ENCODE peak calls at places on chromosomes 12 and 14, in four cellular contexts. O is adrenal gland, D is pancreas, W is heart left ventricle. Z is an unnamed sample.

GRCh38 chr12:65756956-65757511 is 67.2 kb upstream of the HMGA2 start:
- DNase-seq in O (no peak), D (no peak), W (no peak), Z (peak)

GRCh38 chr12:84763112-84763511 is 149.5 kb downstream of the SLC6A15 start:
- DNase-seq in O (no peak), D (no peak), W (no peak), Z (no peak)

GRCh38 chr14:45065540-45065939 is 18.4 kb upstream of the PRPF39 start:
- DNase-seq in O (no peak), D (no peak), W (no peak), Z (no peak)

GRCh38 chr14:53151867-53152626 is 1.1 kb downstream of the DDHD1 start:
- DNase-seq in O (peak), D (peak), W (peak), Z (peak)

GRCh38 chr12:107356937-107357295 is 263.6 kb upstream of the CRY1 start:
- DNase-seq in O (no peak), D (no peak), W (no peak), Z (no peak)

GRCh38 chr14:99038401-99038800 is 233.6 kb downstream of the BCL11B start:
- DNase-seq in O (no peak), D (no peak), W (no peak), Z (no peak)

GRCh38 chr12:91138337-91138905 is 27.1 kb upstream of the LUM start:
- DNase-seq in O (no peak), D (no peak), W (peak), Z (peak)

GRCh38 chr14:99753225-99754140 is 39.7 kb upstream of the EML1 start:
- DNase-seq in O (no peak), D (no peak), W (no peak), Z (no peak)

GRCh38 chr14:103336191-103336590 is 2.2 kb downstream of the EIF5 start:
- DNase-seq in O (no peak), D (no peak), W (no peak), Z (no peak)

GRCh38 chr12:68565391-68565903 is 45.3 kb upstream of the RAP1B start:
- DNase-seq in O (no peak), D (no peak), W (no peak), Z (no peak)

GRCh38 chr14:34052658-34053014 is 101.8 kb upstream of the EGLN3 start:
- DNase-seq in O (no peak), D (no peak), W (no peak), Z (peak)

GRCh38 chr12:68497702-68498101 is 113.0 kb upstream of the RAP1B start:
- DNase-seq in O (no peak), D (no peak), W (no peak), Z (peak)

GRCh38 chr12:32273712-32274111 is 125.6 kb upstream of the FGD4 start:
- DNase-seq in O (no peak), D (no peak), W (no peak), Z (no peak)

GRCh38 chr14:50040401-50040775 is 76.0 kb downstream of the VCPKMT start:
- DNase-seq in O (no peak), D (no peak), W (no peak), Z (peak)

GRCh38 chr12:50620975-50621360 is 116.2 kb downstream of the DIP2B start:
- DNase-seq in O (no peak), D (no peak), W (no peak), Z (no peak)

GRCh38 chr14:35158951-35159653 is 36.8 kb downstream of the PRORP start:
- DNase-seq in O (no peak), D (no peak), W (no peak), Z (no peak)

GRCh38 chr12:53538209-53538689 is 31.0 kb upstream of the NPFF start:
- DNase-seq in O (peak), D (peak), W (no peak), Z (no peak)

GRCh38 chr12:51744235-51744634 is 104.3 kb downstream of the FIGNL2 start:
- DNase-seq in O (no peak), D (no peak), W (no peak), Z (no peak)

GRCh38 chr12:116592731-116593130 is 33.5 kb downstream of the MAP1LC3B2 start:
- DNase-seq in O (no peak), D (no peak), W (no peak), Z (no peak)

GRCh38 chr12:68290126-68290525 is 36.7 kb upstream of the IL22 start:
- DNase-seq in O (no peak), D (no peak), W (no peak), Z (peak)

GRCh38 chr12:27436768-27437167 is 9.8 kb upstream of the SMCO2 start:
- DNase-seq in O (no peak), D (no peak), W (no peak), Z (no peak)

GRCh38 chr12:38664661-38665269 is 240.6 kb downstream of the CPNE8 start:
- DNase-seq in O (peak), D (no peak), W (no peak), Z (no peak)

GRCh38 chr14:55807992-55808391 is 228.0 kb downstream of the KTN1 start:
- DNase-seq in O (no peak), D (no peak), W (no peak), Z (no peak)

GRCh38 chr12:121159467-121160307 is 27.0 kb downstream of the P2RX7 start:
- DNase-seq in O (no peak), D (no peak), W (no peak), Z (peak)

GRCh38 chr14:104741108-104741802 is 11.7 kb upstream of the SIVA1 start:
- DNase-seq in O (peak), D (no peak), W (peak), Z (no peak)

GRCh38 chr12:29743801-29744200 is 39.9 kb downstream of the TMTC1 start:
- DNase-seq in O (no peak), D (no peak), W (no peak), Z (peak)

GRCh38 chr12:103864710-103865109 is 23.7 kb upstream of the NT5DC3 start:
- DNase-seq in O (no peak), D (no peak), W (no peak), Z (no peak)

GRCh38 chr14:42664185-42664584 is 1057.5 kb downstream of the LRFN5 start:
- DNase-seq in O (no peak), D (no peak), W (no peak), Z (no peak)

GRCh38 chr12:45670339-45671065 is 59.0 kb upstream of the ARID2 start:
- DNase-seq in O (no peak), D (no peak), W (no peak), Z (no peak)

GRCh38 chr12:2813573-2814185 is 1.2 kb downstream of the ITFG2 start:
- DNase-seq in O (peak), D (no peak), W (peak), Z (peak)

GRCh38 chr14:31229638-31230229 is 22.1 kb upstream of the HECTD1 start:
- DNase-seq in O (peak), D (peak), W (peak), Z (peak)

GRCh38 chr14:53528114-53528513 is 375.0 kb upstream of the DDHD1 start:
- DNase-seq in O (no peak), D (no peak), W (no peak), Z (no peak)

GRCh38 chr12:7439579-7440505 is 4.1 kb downstream of the CD163L1 start:
- DNase-seq in O (peak), D (peak), W (peak), Z (no peak)
- H3K4me3 ChIP-seq in O (no peak), D (peak), W (no peak), Z (no peak)

DNA sequence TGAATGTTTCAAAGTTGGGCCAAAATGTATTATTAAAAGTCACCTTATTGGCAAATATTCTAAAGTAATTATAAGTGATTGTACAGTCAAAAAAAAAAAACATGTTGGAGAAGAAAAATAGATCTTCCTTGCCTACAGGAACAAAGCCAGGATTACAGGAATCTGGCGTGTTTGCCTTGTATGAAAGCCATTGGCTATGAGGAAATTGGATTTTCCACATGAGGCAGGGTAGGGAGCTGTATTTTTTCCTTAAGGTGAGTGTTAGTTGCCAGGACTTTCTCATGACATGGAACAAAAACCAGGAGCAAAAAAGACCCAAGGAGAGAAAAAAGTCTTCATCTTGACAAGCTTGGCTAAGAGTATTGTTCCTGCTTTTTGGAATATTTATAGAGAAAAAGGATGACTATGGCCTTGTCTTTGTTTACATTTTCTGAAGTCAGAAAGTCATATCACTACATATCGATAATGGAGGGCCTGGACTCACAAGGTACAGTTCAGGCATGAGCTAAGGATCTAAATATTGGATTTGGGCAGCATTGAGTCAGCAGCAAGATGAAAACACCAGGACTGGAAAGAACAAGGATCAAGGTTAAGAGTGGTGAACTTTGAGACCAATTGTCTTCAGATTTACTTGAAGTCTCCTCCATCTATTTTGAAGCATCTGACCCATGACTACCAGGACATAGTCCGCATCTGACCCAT is 68.4 kb upstream of the FLRT2 start:
- DNase-seq in O (no peak), D (peak), W (no peak), Z (no peak)
- H3K4me3 ChIP-seq in O (no peak), D (no peak), W (no peak), Z (no peak)

GRCh38 chr14:66233571-66233970 is 252.6 kb upstream of the CCDC196 start:
- DNase-seq in O (no peak), D (no peak), W (no peak), Z (no peak)
- H3K4me3 ChIP-seq in O (no peak), D (no peak), W (no peak), Z (no peak)

GRCh38 chr14:93116676-93117200 is 1.0 kb upstream of the ITPK1 start:
- DNase-seq in O (peak), D (no peak), W (no peak), Z (no peak)
- H3K4me3 ChIP-seq in O (no peak), D (peak), W (peak), Z (peak)